ENCODE peak calls at places on chromosomes 4 and X, in five cellular contexts. K is HepG2, M is suprapubic skin, Z is adrenal gland, A is HCT116. C is an unnamed sample.

GRCh38 chr4:6183740-6184139 is 16.6 kb downstream of the JAKMIP1 start:
- DNase-seq in A (no peak), K (no peak), Z (no peak), M (no peak), C (no peak)

GRCh38 chr4:60857354-60857753 is 342.8 kb upstream of the ADGRL3 start:
- DNase-seq in Z (no peak), M (no peak), K (no peak), A (no peak), C (no peak)

GRCh38 chr4:5029447-5029846 is 10.2 kb upstream of the CYTL1 start:
- DNase-seq in A (no peak), K (no peak), Z (peak; percentile 3), M (no peak), C (no peak)

GRCh38 chr4:143399113-143399949 is 62.7 kb downstream of the GAB1 start:
- DNase-seq in Z (no peak), K (peak; percentile 39), A (peak; percentile 50), M (no peak), C (no peak)

GRCh38 chr4:155403886-155404285 is 27.1 kb upstream of the MAP9 start:
- DNase-seq in M (no peak), Z (no peak), A (peak; percentile 36), K (no peak), C (no peak)

GRCh38 chrX:48785525-48786214 is 720 bp upstream of the GATA1 start:
- DNase-seq in A (no peak), K (no peak), M (peak; percentile 16), Z (no peak), C (no peak)

GRCh38 chr4:108466936-108467902 is 153.2 kb upstream of the RPL34 start:
- DNase-seq in M (no peak), A (peak; percentile 6), K (no peak), Z (no peak), C (no peak)

GRCh38 chr4:177938226-177938625 is 496.0 kb upstream of the AGA start:
- DNase-seq in K (no peak), M (no peak), Z (no peak), A (no peak), C (no peak)

GRCh38 chr4:173960398-173960797 is 323.1 kb downstream of the FBXO8 start:
- DNase-seq in Z (no peak), A (no peak), M (no peak), K (no peak), C (no peak)

GRCh38 chr4:183321079-183321478 is 1.0 kb upstream of the CLDN22 start:
- DNase-seq in Z (no peak), K (no peak), A (no peak), M (no peak), C (no peak)

GRCh38 chr4:10296730-10297129 is 160.5 kb downstream of the ZNF518B start:
- DNase-seq in M (no peak), A (no peak), Z (peak; percentile 52), K (no peak), C (no peak)

GRCh38 chr4:37431417-37431743 is 186.8 kb downstream of the NWD2 start:
- DNase-seq in K (peak; percentile 87), M (no peak), A (no peak), Z (no peak), C (no peak)

GRCh38 chr4:145066063-145066501 is 31.9 kb downstream of the ANAPC10 start:
- DNase-seq in A (peak; percentile 60), Z (no peak), K (no peak), M (no peak), C (no peak)

GRCh38 chr4:168674869-168675268 is 178.0 kb downstream of the PALLD start:
- DNase-seq in A (no peak), K (no peak), Z (no peak), M (no peak), C (no peak)

GRCh38 chr4:38166082-38166481 is 205.9 kb downstream of the PTTG2 start:
- DNase-seq in Z (no peak), A (no peak), K (no peak), M (no peak), C (no peak)

GRCh38 chr4:62126064-62126732 is 926.1 kb downstream of the ADGRL3 start:
- DNase-seq in K (no peak), Z (no peak), A (no peak), M (no peak), C (no peak)

GRCh38 chr4:27176400-27176799 is 315.8 kb downstream of the STIM2 start:
- DNase-seq in M (no peak), K (peak; percentile 14), Z (no peak), A (peak; percentile 26), C (no peak)

GRCh38 chrX:129842510-129843208 is 1.0 kb downstream of the ZDHHC9 start:
- DNase-seq in M (no peak), Z (peak; percentile 54), A (no peak), K (peak; percentile 21), C (peak; percentile 68)

GRCh38 chr4:26765515-26765914 is 95.1 kb upstream of the STIM2 start:
- DNase-seq in M (no peak), A (no peak), K (no peak), Z (no peak), C (no peak)

GRCh38 chrX:66915893-66916292 is 277.0 kb upstream of the EDA2R start:
- DNase-seq in A (no peak), Z (no peak), M (no peak), K (no peak), C (no peak)

GRCh38 chr4:968221-968620 is 5.1 kb downstream of the DGKQ start:
- DNase-seq in Z (no peak), K (no peak), A (no peak), M (no peak), C (no peak)

GRCh38 chrX:5957506-5957905 is 271.2 kb downstream of the NLGN4X start:
- DNase-seq in K (no peak), Z (no peak), M (no peak), A (no peak), C (no peak)

GRCh38 chrX:119970574-119970973 is 27.0 kb upstream of the NKAP start:
- DNase-seq in K (no peak), A (no peak), M (no peak), Z (no peak), C (no peak)

GRCh38 chr4:101155368-101155767 is 192.0 kb downstream of the PPP3CA start:
- DNase-seq in A (peak; percentile 97), Z (no peak), K (no peak), M (no peak), C (no peak)

GRCh38 chr4:46123872-46124755 is at the start of gene GABRG1:
- DNase-seq in Z (peak; percentile 46), M (no peak), A (no peak), K (no peak), C (no peak)

GRCh38 chr4:71550220-71551190 is 211.7 kb downstream of the SLC4A4 start:
- DNase-seq in K (no peak), A (no peak), M (no peak), Z (no peak), C (no peak)

GRCh38 chrX:31423575-31424284 is 351.9 kb upstream of the FTHL17 start:
- DNase-seq in Z (peak; percentile 68), M (no peak), K (peak; percentile 15), A (no peak), C (no peak)

GRCh38 chr4:18020145-18020670 is 1.3 kb downstream of the LCORL start:
- DNase-seq in K (no peak), A (no peak), Z (no peak), M (peak; percentile 62), C (no peak)

GRCh38 chr4:1595789-1596325 is 88.3 kb downstream of the FAM53A start:
- DNase-seq in M (peak; percentile 42), Z (no peak), K (no peak), A (no peak), C (peak; percentile 28)

GRCh38 chr4:63663870-63664269 is 745.4 kb downstream of the TECRL start:
- DNase-seq in K (no peak), A (no peak), Z (no peak), M (no peak), C (no peak)

GRCh38 chrX:110013968-110014367 is 11.1 kb downstream of the TMEM164 start:
- DNase-seq in K (no peak), Z (no peak), M (no peak), A (no peak), C (no peak)

GRCh38 chr4:5890063-5890727 is 2.7 kb downstream of the CRMP1 start:
- DNase-seq in K (no peak), M (no peak), Z (peak; percentile 83), A (no peak), C (no peak)

DNA sequence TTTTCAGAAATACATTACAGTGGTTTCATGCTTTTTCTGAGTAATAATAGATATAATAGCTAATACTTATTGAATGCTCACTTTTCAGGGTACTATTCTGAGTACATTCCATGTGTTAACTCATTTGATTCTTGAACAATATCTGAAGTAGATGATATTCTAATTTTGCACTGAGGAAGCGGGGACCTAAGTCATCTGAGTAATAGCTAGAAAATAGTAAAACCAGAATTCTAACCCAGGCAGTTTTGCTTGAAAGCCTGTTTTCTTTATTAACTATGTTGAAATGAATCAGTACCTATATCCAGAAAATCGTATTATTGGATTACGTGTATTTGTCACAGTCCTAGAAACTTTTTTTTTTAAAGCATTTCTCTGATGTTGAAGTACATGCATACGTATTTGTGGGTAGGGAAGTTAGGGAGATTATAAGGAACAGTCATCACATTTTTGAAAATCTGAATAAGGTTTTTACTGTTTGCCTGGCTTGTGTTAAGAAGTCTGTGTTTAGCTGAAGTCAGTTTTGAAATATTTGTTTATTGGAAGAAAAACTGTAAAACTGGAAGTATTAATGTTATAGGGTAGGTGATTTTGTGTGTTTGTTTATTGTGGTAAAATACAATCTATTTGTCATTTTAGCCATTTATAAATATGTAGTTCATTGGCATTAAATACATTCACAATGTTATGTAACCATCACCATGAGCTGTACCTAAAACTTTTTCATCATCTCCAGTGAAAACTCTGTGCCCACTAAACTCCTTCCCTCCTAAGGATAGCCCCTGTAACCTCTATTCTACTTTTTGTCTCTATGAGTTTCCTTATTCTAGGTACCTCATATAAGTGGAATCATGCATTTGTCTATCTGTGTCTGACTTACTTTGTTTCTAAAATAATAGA is 55.3 kb downstream of the FIP1L1 start:
- DNase-seq in Z (no peak), A (no peak), K (no peak), M (no peak), C (no peak)
- H3K36me3 ChIP-seq in Z (peaks cover 23% of the 10 kb centered on the region), A (peaks cover 26% of the 10 kb centered on the region), K (peaks cover 12% of the 10 kb centered on the region), M (peaks cover 54% of the 10 kb centered on the region), C (peaks cover 11% of the 10 kb centered on the region)

GRCh38 chr4:24010994-24011393 is 121.1 kb upstream of the PPARGC1A start:
- DNase-seq in K (no peak), Z (no peak), M (no peak), A (no peak), C (no peak)
- H3K4me3 ChIP-seq in K (no peak overlapping the region), Z (no peak overlapping the region), M (no peak overlapping the region), A (no peak overlapping the region), C (no peak overlapping the region)

GRCh38 chr4:24583451-24584174 is 741 bp downstream of the DHX15 start:
- DNase-seq in A (peak; percentile 26), K (peak; percentile 47), Z (peak; percentile 69), M (peak; percentile 81), C (peak; percentile 80)
- TF ChIP-seq POLR2A in A (no peak), K (no peak), Z (no peak), M (no peak), C (no peak)

GRCh38 chr4:121686265-121686664 is 10.5 kb downstream of the ANXA5 start:
- DNase-seq in M (no peak), K (no peak), A (no peak), Z (no peak), C (no peak)
- H3K36me3 ChIP-seq in M (peaks cover 33% of the 10 kb centered on the region), K (peaks cover 19% of the 10 kb centered on the region), A (peaks cover 22% of the 10 kb centered on the region), Z (peaks cover 50% of the 10 kb centered on the region), C (peaks cover 9% of the 10 kb centered on the region)